ENCODE peak calls at places on chromosomes 13 and 19, in five cellular contexts. R is IMR-90, G is A549, S is GM12892, V is erythroblast. N is an unnamed sample.

GRCh38 chr19:4795400-4795799 is 3.9 kb downstream of the FEM1A start:
- DNase-seq in G (no peak), S (no peak), V (no peak), R (peak), N (no peak)

GRCh38 chr13:51453959-51454703 is 1.3 kb upstream of the INTS6 start:
- DNase-seq in S (no peak), R (peak), V (peak), G (no peak), N (no peak)

GRCh38 chr13:57636811-57637210 is 5.3 kb downstream of the PCDH17 start:
- DNase-seq in G (no peak), R (no peak), S (no peak), V (no peak), N (no peak)

GRCh38 chr13:71912524-71912923 is 45.5 kb upstream of the DACH1 start:
- DNase-seq in S (no peak), G (no peak), V (no peak), R (peak), N (no peak)

GRCh38 chr13:76300688-76301087 is 585.5 kb downstream of the KCTD12 start:
- DNase-seq in G (no peak), R (no peak), V (no peak), S (no peak), N (no peak)

GRCh38 chr19:56668676-56669075 is 2.9 kb downstream of the ZNF835 start:
- DNase-seq in V (no peak), G (no peak), S (no peak), R (no peak), N (no peak)

GRCh38 chr13:88125055-88125454 is 453.9 kb downstream of the SLITRK5 start:
- DNase-seq in S (no peak), V (no peak), R (no peak), G (no peak), N (no peak)

GRCh38 chr19:13181747-13182388 is 31.7 kb downstream of the IER2 start:
- DNase-seq in G (no peak), V (no peak), S (no peak), R (peak), N (peak)

GRCh38 chr19:43735957-43736356 is 18.8 kb downstream of the SMG9 start:
- DNase-seq in R (peak), V (no peak), S (no peak), G (no peak), N (no peak)

GRCh38 chr13:20221772-20222171 is 10.3 kb downstream of the GJB6 start:
- DNase-seq in R (no peak), G (no peak), S (no peak), V (no peak), N (peak)

GRCh38 chr13:26785845-26786630 is 25.5 kb upstream of the GPR12 start:
- DNase-seq in R (no peak), V (no peak), S (no peak), G (no peak), N (peak)

GRCh38 chr13:105139048-105139379 is 1396.4 kb downstream of the EFNB2 start:
- DNase-seq in G (no peak), R (no peak), V (no peak), S (no peak), N (no peak)

GRCh38 chr19:5336195-5336965 is 4.2 kb downstream of the PTPRS start:
- DNase-seq in R (no peak), G (no peak), S (no peak), V (no peak), N (no peak)

GRCh38 chr19:1248454-1249297 is at the start of gene MIDN:
- DNase-seq in R (peak), S (peak), G (no peak), V (peak), N (peak)

GRCh38 chr13:39417131-39417530 is 185.9 kb downstream of the LHFPL6 start:
- DNase-seq in S (no peak), R (no peak), V (no peak), G (no peak), N (peak)

GRCh38 chr19:6969490-6969889 is 51.7 kb downstream of the MBD3L2B start:
- DNase-seq in S (no peak), V (no peak), R (no peak), G (no peak), N (no peak)

GRCh38 chr13:33260168-33261098 is 25.1 kb downstream of the STARD13 start:
- DNase-seq in V (no peak), R (peak), S (no peak), G (no peak), N (no peak)

GRCh38 chr19:49017041-49017665 is at the start of gene LHB:
- DNase-seq in S (no peak), R (no peak), G (no peak), V (no peak), N (no peak)

GRCh38 chr19:49020931-49021895 is 2.9 kb downstream of the CGB3 start:
- DNase-seq in G (no peak), S (no peak), V (no peak), R (peak), N (peak)

GRCh38 chr19:49017666-49018351 is 918 bp upstream of the LHB start:
- DNase-seq in R (peak), V (peak), S (peak), G (peak), N (peak)

GRCh38 chr19:49020342-49020741 is 3.5 kb upstream of the LHB start:
- DNase-seq in R (no peak), S (no peak), G (no peak), V (no peak), N (no peak)

GRCh38 chr19:49019242-49019932 is 2.5 kb upstream of the LHB start:
- DNase-seq in S (peak), R (peak), G (peak), V (peak), N (peak)
- TF ChIP-seq POLR2A in S (no peak), R (no peak), G (no peak), V (no peak), N (no peak)

DNA sequence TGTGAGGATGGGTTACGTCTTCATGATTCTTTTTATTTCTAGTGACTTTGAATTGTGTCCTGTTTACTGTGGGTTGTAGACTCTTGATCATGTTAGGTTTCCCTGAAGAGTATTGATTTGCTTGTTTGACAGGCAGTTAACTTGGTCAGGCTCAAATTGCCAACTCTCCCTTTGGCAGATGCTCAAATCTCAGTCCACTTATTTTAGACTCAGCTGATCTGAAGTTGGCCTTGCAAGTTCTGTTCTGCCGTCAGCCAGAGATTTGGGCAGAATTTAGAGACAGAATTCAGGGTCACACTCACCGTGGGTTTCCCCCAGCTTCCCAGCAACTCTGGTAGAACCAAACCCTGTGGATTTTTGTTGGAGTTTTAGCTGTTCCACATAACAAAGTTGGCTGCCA is 71.6 kb upstream of the TEX29 start:
- DNase-seq in V (no peak), R (no peak), S (no peak), G (no peak), N (no peak)
- TF ChIP-seq POLR2A in V (no peak), R (no peak), S (no peak), G (no peak), N (no peak)

DNA sequence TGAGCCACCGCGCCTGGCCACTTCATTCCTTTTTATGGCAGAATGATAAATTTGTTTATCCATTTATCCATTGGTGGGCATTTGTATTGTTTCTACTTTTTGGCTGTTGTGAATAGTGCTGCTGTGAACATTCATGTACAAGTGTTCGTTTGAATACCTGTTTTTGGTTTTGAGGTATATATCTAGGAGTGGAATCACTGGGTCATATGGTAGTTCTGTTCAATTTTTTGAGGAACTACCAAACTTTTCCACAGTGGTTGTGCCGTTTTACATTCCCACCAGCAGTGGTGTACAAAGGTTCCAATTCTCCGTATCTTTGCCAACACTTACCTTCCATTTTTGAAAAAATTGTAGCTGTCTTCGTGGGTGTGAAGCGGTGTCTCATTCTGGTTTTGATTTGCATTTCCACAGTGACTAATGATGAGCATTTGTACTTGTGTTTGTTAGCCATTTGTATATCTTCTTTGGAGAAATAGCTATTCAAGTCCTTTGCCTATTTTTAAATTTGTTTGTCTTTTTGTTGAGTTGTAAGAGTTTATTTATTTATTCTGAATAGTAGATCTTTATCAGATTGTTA is 55.7 kb downstream of the TM9SF2 start:
- DNase-seq in S (no peak), G (no peak), R (no peak), V (no peak), N (no peak)
- TF ChIP-seq POLR2A in S (no peak), G (no peak), R (no peak), V (no peak), N (no peak)

GRCh38 chr19:54460230-54461005 is 3.2 kb downstream of the LENG9 start:
- DNase-seq in V (no peak), S (no peak), R (no peak), G (no peak), N (no peak)

GRCh38 chr19:54458648-54459281 is 4.8 kb downstream of the LENG9 start:
- DNase-seq in R (no peak), S (no peak), G (no peak), V (no peak), N (no peak)

GRCh38 chr19:54461201-54462071 is 2.1 kb downstream of the LENG9 start:
- DNase-seq in R (peak), G (no peak), V (no peak), S (no peak), N (no peak)

GRCh38 chr19:54457773-54458647 is 5.6 kb downstream of the LENG9 start:
- DNase-seq in V (no peak), S (no peak), G (no peak), R (no peak), N (no peak)

GRCh38 chr19:54459282-54460229 is 4.0 kb downstream of the LENG9 start:
- DNase-seq in R (no peak), V (no peak), G (no peak), S (no peak), N (no peak)
- TF ChIP-seq POLR2A in R (no peak), V (no peak), G (no peak), S (peak), N (no peak)

GRCh38 chr13:77509221-77509620 is 26.3 kb upstream of the SCEL start:
- DNase-seq in G (no peak), R (peak), S (no peak), V (no peak), N (no peak)

GRCh38 chr13:77507931-77508776 is 27.4 kb upstream of the SCEL start:
- DNase-seq in G (no peak), R (peak), V (no peak), S (no peak), N (no peak)

GRCh38 chr13:77510156-77510555 is 25.4 kb upstream of the SCEL start:
- DNase-seq in V (no peak), S (no peak), R (no peak), G (no peak), N (no peak)

GRCh38 chr13:77503398-77503797 is 32.1 kb upstream of the SCEL start:
- DNase-seq in S (no peak), V (no peak), G (no peak), R (no peak), N (no peak)

DNA sequence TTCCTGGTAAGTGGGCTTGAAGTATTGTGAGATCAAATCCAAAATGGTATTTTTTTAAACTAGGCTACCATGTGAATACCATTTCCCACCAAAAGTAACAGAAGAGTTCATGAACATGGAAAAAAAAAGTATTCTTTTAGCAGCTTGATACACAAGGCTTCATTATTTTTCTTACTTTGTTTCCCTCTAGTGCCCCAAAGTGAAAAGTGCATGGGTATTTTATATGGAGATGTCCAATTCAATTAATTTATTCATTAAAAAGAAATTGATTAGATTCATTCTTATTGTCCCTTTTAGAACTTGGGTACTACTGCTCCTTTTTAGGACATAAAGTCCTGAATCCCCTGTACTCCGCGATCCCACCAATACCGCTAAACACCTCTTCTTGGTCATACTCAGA is 28.6 kb upstream of the SCEL start:
- DNase-seq in V (no peak), S (no peak), R (no peak), G (no peak), N (peak)
- TF ChIP-seq POLR2A in V (no peak), S (no peak), R (no peak), G (no peak), N (no peak)

GRCh38 chr19:36009220-36009619 is 607 bp upstream of the SYNE4 start:
- DNase-seq in S (peak), R (peak), V (peak), G (peak), N (peak)
- TF ChIP-seq POLR2A in S (peak), R (no peak), V (no peak), G (peak), N (no peak)

GRCh38 chr19:16828990-16829821 is at the start of gene SIN3B:
- DNase-seq in G (peak), V (peak), R (peak), S (peak), N (peak)
- TF ChIP-seq POLR2A in G (peak), V (peak), R (peak), S (peak), N (peak)

GRCh38 chr19:19643158-19644053 is at the start of gene GMIP:
- DNase-seq in R (peak), V (peak), S (peak), G (peak), N (peak)
- TF ChIP-seq POLR2A in R (no peak), V (peak), S (peak), G (peak), N (peak)

GRCh38 chr19:18841400-18841799 is 9.6 kb downstream of the UPF1 start:
- DNase-seq in G (no peak), S (peak), V (no peak), R (no peak), N (no peak)

GRCh38 chr19:18840288-18841260 is 8.8 kb downstream of the UPF1 start:
- DNase-seq in S (peak), V (no peak), G (no peak), R (no peak), N (no peak)

GRCh38 chr19:18843960-18844359 is 12.2 kb downstream of the UPF1 start:
- DNase-seq in S (no peak), V (no peak), R (no peak), G (no peak), N (no peak)

GRCh38 chr19:18842166-18842565 is 10.4 kb downstream of the UPF1 start:
- DNase-seq in V (no peak), R (no peak), S (peak), G (no peak), N (no peak)

GRCh38 chr19:18839465-18840287 is 7.9 kb downstream of the UPF1 start:
- DNase-seq in R (no peak), G (no peak), S (no peak), V (no peak), N (no peak)
- TF ChIP-seq POLR2A in R (no peak), G (no peak), S (peak), V (no peak), N (no peak)

GRCh38 chr19:38839816-38840582 is 8.4 kb upstream of the ECH1 start:
- DNase-seq in R (peak), V (no peak), S (no peak), G (no peak), N (no peak)

GRCh38 chr19:38838208-38838985 is 6.8 kb upstream of the ECH1 start:
- DNase-seq in S (no peak), G (no peak), R (no peak), V (no peak), N (no peak)

GRCh38 chr19:38837656-38838121 is 6.1 kb upstream of the ECH1 start:
- DNase-seq in G (no peak), V (no peak), S (no peak), R (peak), N (no peak)

GRCh38 chr19:38840583-38840968 is 9.0 kb upstream of the ECH1 start:
- DNase-seq in V (no peak), G (peak), S (no peak), R (no peak), N (no peak)

DNA sequence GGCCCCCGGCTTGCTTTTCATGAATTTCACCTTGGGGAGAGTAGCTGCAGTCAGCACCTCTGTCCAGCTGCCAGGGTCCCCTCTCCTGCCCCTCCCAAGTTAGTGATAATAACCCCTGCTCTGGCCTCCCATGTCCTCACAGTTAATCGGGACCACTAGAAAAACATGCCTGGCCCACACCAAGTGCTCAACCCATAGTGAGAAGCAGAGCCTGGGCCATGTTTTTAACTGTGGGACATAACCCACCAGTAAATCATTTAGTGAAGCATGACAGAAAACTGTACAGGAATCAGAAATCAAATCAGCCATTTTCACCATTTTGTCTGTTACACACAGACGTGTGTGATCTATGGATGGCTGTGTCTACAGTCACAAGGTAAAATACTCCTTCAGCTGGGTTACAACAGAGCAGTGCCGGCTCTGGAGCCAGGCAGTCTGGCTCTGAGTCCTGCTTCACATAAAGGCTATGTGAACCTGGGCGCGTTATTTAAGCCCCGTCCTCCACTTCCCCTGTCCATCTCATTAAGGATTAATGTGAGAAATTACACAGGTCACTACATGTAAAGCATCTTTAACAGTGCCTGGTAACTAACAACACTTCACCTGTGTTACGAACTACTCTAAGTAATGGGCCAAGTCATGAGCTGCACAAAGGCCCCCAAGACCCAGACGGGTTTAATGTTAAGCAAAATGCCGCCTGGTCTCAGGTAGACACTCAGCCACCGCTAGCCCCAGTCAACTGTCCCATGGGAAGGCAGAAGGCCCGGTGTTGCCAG is 7.6 kb upstream of the ECH1 start:
- DNase-seq in G (no peak), R (no peak), V (no peak), S (no peak), N (no peak)
- TF ChIP-seq POLR2A in G (no peak), R (no peak), V (peak), S (no peak), N (no peak)